ENCODE peak calls at places on chromosomes 5 and 9, in five cellular contexts. E is upper lobe of right lung, X is frontal cortex, F is foreskin fibroblast, V is NCI-H2227 treated with DMSO at 0.1 percent for 48 hours. W is an unnamed sample.

GRCh38 chr9:134153450-134153849 is 10.9 kb downstream of the RNU6ATAC start:
- DNase-seq in E (no peak), X (no peak), F (no peak), V (no peak), W (no peak)

GRCh38 chr5:136174021-136174659 is 18.8 kb downstream of the SMIM32 start:
- DNase-seq in E (no peak), X (no peak), F (peak), V (peak), W (peak)

GRCh38 chr5:16467363-16468219 is 2.0 kb upstream of the ZNF622 start:
- DNase-seq in E (no peak), X (no peak), F (peak), V (no peak), W (no peak)

GRCh38 chr9:98074119-98074990 is 17.8 kb downstream of the NANS start:
- DNase-seq in E (peak), X (no peak), F (peak), V (peak), W (peak)

GRCh38 chr9:134066546-134066922 is 1.3 kb downstream of the BRD3 start:
- DNase-seq in E (peak), X (no peak), F (peak), V (no peak), W (no peak)

GRCh38 chr9:17614929-17615328 is 36.1 kb downstream of the SH3GL2 start:
- DNase-seq in E (no peak), X (no peak), F (no peak), V (no peak), W (no peak)

GRCh38 chr5:169634606-169635005 is 2.5 kb upstream of the DOCK2 start:
- DNase-seq in E (no peak), X (no peak), F (no peak), V (no peak), W (no peak)

GRCh38 chr9:34976992-34977391 is 12.6 kb upstream of the DNAJB5 start:
- DNase-seq in E (no peak), X (no peak), F (no peak), V (no peak), W (no peak)

GRCh38 chr5:40540301-40540700 is 139.4 kb upstream of the PTGER4 start:
- DNase-seq in E (no peak), X (no peak), F (no peak), V (no peak), W (no peak)

GRCh38 chr5:83265318-83265717 is 188.0 kb downstream of the XRCC4 start:
- DNase-seq in E (no peak), X (no peak), F (peak), V (no peak), W (peak)

GRCh38 chr5:84381501-84382362 is 2.9 kb downstream of the EDIL3 start:
- DNase-seq in E (no peak), X (no peak), F (peak), V (no peak), W (no peak)

GRCh38 chr5:79974896-79975295 is 16.2 kb downstream of the MTX3 start:
- DNase-seq in E (no peak), X (no peak), F (peak), V (no peak), W (no peak)

GRCh38 chr9:116450378-116451139 is 236.5 kb upstream of the TRIM32 start:
- DNase-seq in E (peak), X (no peak), F (peak), V (no peak), W (no peak)

GRCh38 chr5:172941067-172941516 is 18.1 kb upstream of the RPL26L1 start:
- DNase-seq in E (no peak), X (no peak), F (peak), V (peak), W (no peak)

GRCh38 chr9:83620841-83621636 is 1.9 kb upstream of the IDNK start:
- DNase-seq in E (no peak), X (peak), F (peak), V (peak), W (no peak)

GRCh38 chr5:180575571-180575970 is 15.7 kb downstream of the SCGB3A1 start:
- DNase-seq in E (no peak), X (no peak), F (no peak), V (no peak), W (no peak)